ENCODE peak calls at places on chromosomes 3 and 15, in seven cellular contexts. O, R, B, P, K, E and M are unnamed samples.

GRCh38 chr15:69482686-69483256 is 30.2 kb downstream of the RPLP1 start:
- DNase-seq in K (no peak), B (no peak), P (no peak), R (no peak), O (no peak), E (no peak), M (no peak)

GRCh38 chr3:38009807-38010591 is 19.4 kb downstream of the VILL start:
- DNase-seq in B (no peak), R (no peak), O (no peak), K (no peak), E (no peak), P (no peak), M (no peak)

GRCh38 chr15:62503451-62503850 is 338.4 kb upstream of the C2CD4B start:
- DNase-seq in P (no peak), E (no peak), K (no peak), O (no peak), R (no peak), B (no peak), M (peak; percentile 85)

GRCh38 chr3:30495172-30496124 is 111.0 kb upstream of the TGFBR2 start:
- DNase-seq in P (no peak), B (no peak), E (no peak), O (no peak), K (no peak), R (no peak), M (peak; percentile 28)

GRCh38 chr15:32674681-32675080 is 33.2 kb downstream of the SCG5 start:
- DNase-seq in R (no peak), P (no peak), K (no peak), E (no peak), B (no peak), O (no peak), M (no peak)

GRCh38 chr15:59833366-59833765 is 144.2 kb upstream of the BNIP2 start:
- DNase-seq in O (no peak), P (no peak), B (no peak), K (no peak), R (no peak), E (no peak), M (no peak)

GRCh38 chr15:75112278-75112847 is 89.0 kb downstream of the PPCDC start:
- DNase-seq in K (peak; percentile 55), O (no peak), R (no peak), P (no peak), B (no peak), E (no peak), M (peak; percentile 12)

GRCh38 chr15:94930441-94930840 is 699.1 kb downstream of the MCTP2 start:
- DNase-seq in P (no peak), E (no peak), O (no peak), K (no peak), B (no peak), R (no peak), M (no peak)

GRCh38 chr15:74011610-74012009 is 17.1 kb downstream of the PML start:
- DNase-seq in R (no peak), K (no peak), P (no peak), E (no peak), B (no peak), O (peak; percentile 46), M (peak; percentile 35)

GRCh38 chr3:119294889-119295769 is 946 bp downstream of the ARHGAP31 start:
- DNase-seq in P (peak; percentile 57), O (peak; percentile 37), E (no peak), R (peak; percentile 70), K (peak; percentile 58), B (peak; percentile 29), M (peak; percentile 67)

GRCh38 chr15:51377038-51377761 is 35.7 kb downstream of the GLDN start:
- DNase-seq in P (no peak), K (peak; percentile 92), R (no peak), O (peak; percentile 93), B (no peak), E (no peak), M (peak; percentile 95)

GRCh38 chr15:35928847-35929246 is 382.9 kb upstream of the DPH6 start:
- DNase-seq in P (no peak), K (peak; percentile 47), B (no peak), O (no peak), R (no peak), E (no peak), M (no peak)

GRCh38 chr3:169722715-169723114 is 42.1 kb downstream of the TERC start:
- DNase-seq in K (no peak), O (no peak), E (no peak), B (no peak), R (no peak), P (no peak), M (no peak)

GRCh38 chr3:93969997-93970396 is 3.7 kb downstream of the PROS1 start:
- DNase-seq in P (no peak), O (no peak), B (no peak), R (no peak), K (no peak), E (no peak), M (no peak)

GRCh38 chr3:129599607-129600006 is 6.9 kb downstream of the PLXND1 start:
- DNase-seq in O (peak; percentile 82), E (peak; percentile 63), P (peak; percentile 88), K (peak; percentile 63), B (no peak), R (peak; percentile 96), M (peak; percentile 93)

GRCh38 chr3:100496711-100497261 is 4.4 kb downstream of the TMEM45A start:
- DNase-seq in O (peak; percentile 70), K (peak; percentile 57), B (no peak), E (no peak), R (peak; percentile 23), P (no peak), M (peak; percentile 12)

GRCh38 chr3:155281892-155282291 is 11.6 kb downstream of the STRIT1 start:
- DNase-seq in R (peak; percentile 81), E (no peak), O (peak; percentile 39), B (no peak), K (peak; percentile 60), P (no peak), M (no peak)

GRCh38 chr3:123080864-123081562 is 14.2 kb downstream of the PDIA5 start:
- DNase-seq in K (peak; percentile 84), O (no peak), R (peak; percentile 96), B (no peak), P (no peak), E (no peak), M (peak; percentile 64)

GRCh38 chr15:91651251-91651650 is 202.3 kb upstream of the SLCO3A1 start:
- DNase-seq in P (no peak), K (no peak), E (no peak), O (no peak), R (no peak), B (no peak), M (no peak)

GRCh38 chr3:195221015-195221853 is 49.7 kb downstream of the XXYLT1 start:
- DNase-seq in P (no peak), B (no peak), R (no peak), E (no peak), O (peak; percentile 26), K (no peak), M (peak; percentile 21)

GRCh38 chr15:79101866-79102581 is 11.4 kb upstream of the RASGRF1 start:
- DNase-seq in O (peak; percentile 7), R (no peak), B (no peak), P (peak; percentile 6), E (no peak), K (peak; percentile 25), M (no peak)

GRCh38 chr3:37646865-37647264 is 214.8 kb upstream of the CTDSPL start:
- DNase-seq in E (no peak), B (no peak), O (no peak), R (no peak), K (no peak), P (no peak), M (no peak)

GRCh38 chr15:35507932-35508638 is 37.9 kb downstream of the DPH6 start:
- DNase-seq in E (no peak), K (no peak), O (no peak), P (no peak), B (peak; percentile 5), R (no peak), M (no peak)

GRCh38 chr15:70451861-70452653 is 311.3 kb downstream of the UACA start:
- DNase-seq in R (peak; percentile 19), K (peak; percentile 84), E (no peak), B (no peak), O (no peak), P (peak; percentile 90), M (no peak)

GRCh38 chr3:146128939-146129338 is 32.0 kb downstream of the PLOD2 start:
- DNase-seq in P (no peak), E (no peak), K (no peak), B (no peak), O (no peak), R (no peak), M (no peak)
- H3K4me2 ChIP-seq in P (no peak overlapping the region), E (no peak overlapping the region), K (no peak overlapping the region), B (no peak overlapping the region), O (no peak overlapping the region), R (no peak overlapping the region), M (no peak overlapping the region)

GRCh38 chr15:40070166-40070557 is 31.2 kb upstream of the SRP14 start:
- DNase-seq in B (no peak), P (no peak), R (no peak), K (no peak), E (no peak), O (no peak), M (no peak)
- H2BK5ac ChIP-seq in B (no peak overlapping the region), P (no peak overlapping the region), R (no peak overlapping the region), K (no peak overlapping the region), E (no peak overlapping the region), O (no peak overlapping the region), M (peak overlapping the region; percentile 77)

DNA sequence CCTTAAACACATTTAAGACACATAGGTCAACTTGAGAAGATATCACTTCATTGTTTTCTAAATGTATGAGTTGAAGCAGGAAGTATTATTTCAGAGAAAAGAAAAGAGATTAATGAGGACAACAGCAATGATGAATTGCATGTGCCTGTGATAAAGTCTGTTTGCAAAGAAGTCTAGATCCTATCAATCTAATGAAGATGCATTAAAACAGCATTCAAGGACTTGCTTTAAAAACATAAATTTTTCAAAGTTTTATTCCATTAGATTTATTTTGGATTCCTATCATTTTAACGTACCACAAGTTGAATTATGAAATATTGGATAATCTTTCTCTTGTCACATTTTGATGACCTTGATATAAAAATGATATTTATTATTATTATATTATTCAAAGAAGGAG is 642.5 kb upstream of the CCDC54 start:
- DNase-seq in E (no peak), R (no peak), P (no peak), O (no peak), K (no peak), B (no peak), M (no peak)
- H3K4me2 ChIP-seq in E (no peak overlapping the region), R (no peak overlapping the region), P (no peak overlapping the region), O (no peak overlapping the region), K (no peak overlapping the region), B (no peak overlapping the region), M (no peak overlapping the region)

DNA sequence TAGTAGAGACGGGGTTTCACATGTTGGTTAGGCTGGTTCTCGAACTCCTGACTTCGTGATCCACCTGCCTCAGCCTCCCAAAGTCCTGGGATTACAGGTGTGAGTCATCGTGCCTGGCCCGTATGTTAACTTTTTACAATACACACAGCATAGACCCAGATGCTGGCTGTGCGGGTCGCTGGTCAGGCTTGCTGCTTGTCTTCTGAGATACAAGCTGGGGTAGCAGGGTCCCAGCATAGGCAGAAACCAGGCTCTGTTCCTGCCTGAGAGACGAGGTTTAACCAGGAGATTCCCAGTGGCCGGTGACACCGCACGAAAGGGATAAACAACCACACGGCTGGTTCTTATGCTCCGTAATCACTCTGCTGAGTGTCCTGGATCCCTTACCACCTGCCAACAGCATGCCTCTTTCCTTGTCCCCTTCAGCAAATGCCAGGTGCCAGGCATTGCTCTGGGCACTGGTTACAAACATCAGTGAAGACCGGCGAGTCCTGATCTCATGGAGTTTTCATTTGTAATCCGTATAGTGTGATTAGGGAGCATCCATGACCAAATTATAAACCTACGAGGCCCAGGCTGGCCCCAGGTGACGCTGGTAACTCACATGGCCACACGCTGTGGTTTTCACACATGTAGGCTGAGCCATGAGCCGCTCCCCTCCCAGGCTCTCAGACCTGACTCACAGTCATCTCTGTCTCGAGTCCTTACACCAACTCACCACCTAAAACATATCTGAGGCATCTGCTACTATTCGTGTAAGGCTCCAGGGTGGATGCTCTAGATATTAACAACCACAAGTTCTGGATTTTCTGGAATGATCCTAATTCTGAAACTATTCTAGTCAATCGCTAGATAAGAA is 125.7 kb downstream of the PDZRN3 start:
- DNase-seq in P (no peak), O (peak; percentile 43), E (no peak), K (peak; percentile 97), R (no peak), B (no peak), M (no peak)
- H2BK5ac ChIP-seq in P (no peak overlapping the region), O (no peak overlapping the region), E (no peak overlapping the region), K (no peak overlapping the region), R (no peak overlapping the region), B (no peak overlapping the region), M (no peak overlapping the region)